ENCODE peak calls at places on chromosomes 1 and 21, in four cellular contexts. D is upper lobe of left lung, E is DND-41, B is left cardiac atrium. G is an unnamed sample.

GRCh38 chr21:17370263-17370662 is 142.6 kb upstream of the CXADR start:
- ATAC-seq in D (peak), E (no peak), B (no peak), G (no peak)

GRCh38 chr1:25725482-25725881 is 74.5 kb upstream of the SELENON start:
- ATAC-seq in D (no peak), E (no peak), B (no peak), G (no peak)

GRCh38 chr21:33949516-33950424 is 34.2 kb upstream of the ATP5PO start:
- ATAC-seq in D (no peak), E (peak), B (no peak), G (no peak)

GRCh38 chr1:38018864-38019343 is 6.4 kb downstream of the UTP11 start:
- ATAC-seq in D (peak), E (peak), B (no peak), G (no peak)

GRCh38 chr1:198651685-198652400 is 13.0 kb downstream of the PTPRC start:
- ATAC-seq in D (peak), E (no peak), B (no peak), G (no peak)

GRCh38 chr1:115506523-115507255 is 135.1 kb upstream of the VANGL1 start:
- ATAC-seq in D (no peak), E (no peak), B (no peak), G (no peak)

GRCh38 chr1:156430305-156430704 is 61.3 kb downstream of the RHBG start:
- ATAC-seq in D (no peak), E (no peak), B (no peak), G (no peak)

GRCh38 chr1:212700597-212700891 is 904 bp upstream of the BATF3 start:
- ATAC-seq in D (peak), E (no peak), B (peak), G (peak)

GRCh38 chr1:208329291-208329690 is 85.1 kb upstream of the PLXNA2 start:
- ATAC-seq in D (no peak), E (no peak), B (no peak), G (no peak)

GRCh38 chr1:88979054-88979748 is 13.2 kb downstream of the KYAT3 start:
- ATAC-seq in D (no peak), E (no peak), B (no peak), G (no peak)

GRCh38 chr1:890661-891060 is 33.1 kb upstream of the SAMD11 start:
- ATAC-seq in D (no peak), E (no peak), B (no peak), G (no peak)

GRCh38 chr1:154344977-154345837 is 19.9 kb downstream of the ATP8B2 start:
- ATAC-seq in D (peak), E (peak), B (no peak), G (no peak)

GRCh38 chr21:36602735-36603134 is 96.2 kb upstream of the SIM2 start:
- ATAC-seq in D (no peak), E (no peak), B (no peak), G (no peak)

GRCh38 chr1:200162861-200163260 is 135.4 kb downstream of the NR5A2 start:
- ATAC-seq in D (no peak), E (no peak), B (no peak), G (no peak)

GRCh38 chr1:119091618-119092017 is 48.8 kb downstream of the WARS2 start:
- ATAC-seq in D (no peak), E (no peak), B (no peak), G (no peak)

GRCh38 chr1:5329068-5329739 is 663.0 kb downstream of the NPHP4 start:
- ATAC-seq in D (no peak), E (no peak), B (no peak), G (no peak)

GRCh38 chr1:239757711-239758110 is 334.0 kb upstream of the FMN2 start:
- ATAC-seq in D (no peak), E (no peak), B (no peak), G (no peak)

GRCh38 chr1:40650075-40650474 is 15.4 kb downstream of the RIMS3 start:
- ATAC-seq in D (no peak), E (peak), B (no peak), G (no peak)

GRCh38 chr1:167669209-167670139 is 39.4 kb downstream of the RCSD1 start:
- ATAC-seq in D (no peak), E (no peak), B (peak), G (no peak)

G was measured in gastroesophageal sphincter.